ENCODE peak calls at places on chromosomes 2 and 18, in eight cellular contexts. U is heart left ventricle; G is prostate gland; Q is mesenchymal stem cell; M is endodermal cell; X is CD8-positive, alpha-beta T cell; F is CD8-positive, alpha-beta memory T cell; I is IMR-90. W is an unnamed sample.

GRCh38 chr2:17171446-17172049 is 346.7 kb downstream of the RAD51AP2 start:
- DNase-seq in U (no peak), G (no peak), Q (peak; percentile 51), M (peak; percentile 89), X (no peak), F (no peak), I (peak; percentile 23), W (no peak)

GRCh38 chr2:211793783-211794182 is 744.8 kb downstream of the ERBB4 start:
- DNase-seq in U (no peak), G (no peak), Q (no peak), M (no peak), X (no peak), F (no peak), I (no peak), W (no peak)

GRCh38 chr2:190359896-190360376 is 16.5 kb downstream of the INPP1 start:
- DNase-seq in U (peak; percentile 67), G (peak; percentile 61), Q (peak; percentile 74), M (peak; percentile 53), X (peak; percentile 41), F (peak; percentile 8), I (peak; percentile 76), W (peak; percentile 72)

GRCh38 chr2:240326246-240326645 is 109.2 kb upstream of the GPC1 start:
- DNase-seq in U (no peak), G (no peak), Q (peak; percentile 6), M (peak; percentile 48), X (no peak), F (no peak), I (peak; percentile 16), W (no peak)

GRCh38 chr18:59451073-59451472 is 92.0 kb upstream of the LMAN1 start:
- DNase-seq in U (no peak), G (no peak), Q (no peak), M (no peak), X (no peak), F (no peak), I (no peak), W (no peak)

GRCh38 chr2:120456867-120457266 is 110.9 kb downstream of the INHBB start:
- DNase-seq in U (no peak), G (no peak), Q (no peak), M (peak; percentile 68), X (no peak), F (no peak), I (no peak), W (no peak)

GRCh38 chr18:71036783-71037182 is 747.9 kb downstream of the SOCS6 start:
- DNase-seq in U (no peak), G (no peak), Q (no peak), M (no peak), X (no peak), F (no peak), I (peak; percentile 59), W (no peak)

GRCh38 chr2:105929506-105929905 is 184.8 kb downstream of the NCK2 start:
- DNase-seq in U (no peak), G (no peak), Q (no peak), M (peak; percentile 5), X (peak; percentile 53), F (peak; percentile 10), I (no peak), W (peak; percentile 44)

GRCh38 chr2:241219856-241220356 is 31.4 kb downstream of the ANO7 start:
- DNase-seq in U (no peak), G (no peak), Q (no peak), M (no peak), X (no peak), F (no peak), I (peak; percentile 14), W (no peak)

GRCh38 chr2:238169708-238170251 is 11.0 kb downstream of the ERFE start:
- DNase-seq in U (peak; percentile 54), G (no peak), Q (peak; percentile 99), M (no peak), X (no peak), F (no peak), I (peak; percentile 98), W (no peak)
- H3K4me3 ChIP-seq in U (no peak overlapping the region), G (no peak overlapping the region), Q (no peak overlapping the region), M (no peak overlapping the region), X (no peak overlapping the region), F (no peak overlapping the region), I (no peak overlapping the region), W (no peak overlapping the region)

DNA sequence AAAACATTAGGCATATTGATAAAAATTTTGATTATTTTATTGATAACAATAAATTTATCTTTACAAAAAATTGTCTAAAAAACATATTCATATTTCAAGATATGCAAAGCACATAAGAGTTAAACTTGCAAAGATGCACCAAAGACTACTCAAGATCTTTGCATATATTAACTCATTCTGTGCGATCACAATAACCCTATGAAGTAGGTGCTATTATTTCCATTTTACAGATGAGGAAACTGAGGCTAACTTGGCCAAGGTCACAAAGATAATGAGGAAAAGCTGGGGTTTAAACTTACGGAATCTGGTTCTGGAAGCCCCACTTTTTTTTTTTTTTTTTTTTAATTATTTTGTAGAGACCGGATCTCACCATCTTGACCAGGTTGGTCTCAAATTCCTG is 94.4 kb upstream of the SERTAD2 start:
- DNase-seq in U (no peak), G (no peak), Q (no peak), M (no peak), X (no peak), F (no peak), I (no peak), W (no peak)
- H3K4me1 ChIP-seq in U (peaks cover 17% of the 10 kb centered on the region), G (peaks cover 6% of the 10 kb centered on the region), Q (peaks cover 4% of the 10 kb centered on the region), M (peaks cover 3% of the 10 kb centered on the region), X (peaks cover 19% of the 10 kb centered on the region), F (peaks cover 17% of the 10 kb centered on the region), I (peaks cover 2% of the 10 kb centered on the region), W (peaks cover 24% of the 10 kb centered on the region)

DNA sequence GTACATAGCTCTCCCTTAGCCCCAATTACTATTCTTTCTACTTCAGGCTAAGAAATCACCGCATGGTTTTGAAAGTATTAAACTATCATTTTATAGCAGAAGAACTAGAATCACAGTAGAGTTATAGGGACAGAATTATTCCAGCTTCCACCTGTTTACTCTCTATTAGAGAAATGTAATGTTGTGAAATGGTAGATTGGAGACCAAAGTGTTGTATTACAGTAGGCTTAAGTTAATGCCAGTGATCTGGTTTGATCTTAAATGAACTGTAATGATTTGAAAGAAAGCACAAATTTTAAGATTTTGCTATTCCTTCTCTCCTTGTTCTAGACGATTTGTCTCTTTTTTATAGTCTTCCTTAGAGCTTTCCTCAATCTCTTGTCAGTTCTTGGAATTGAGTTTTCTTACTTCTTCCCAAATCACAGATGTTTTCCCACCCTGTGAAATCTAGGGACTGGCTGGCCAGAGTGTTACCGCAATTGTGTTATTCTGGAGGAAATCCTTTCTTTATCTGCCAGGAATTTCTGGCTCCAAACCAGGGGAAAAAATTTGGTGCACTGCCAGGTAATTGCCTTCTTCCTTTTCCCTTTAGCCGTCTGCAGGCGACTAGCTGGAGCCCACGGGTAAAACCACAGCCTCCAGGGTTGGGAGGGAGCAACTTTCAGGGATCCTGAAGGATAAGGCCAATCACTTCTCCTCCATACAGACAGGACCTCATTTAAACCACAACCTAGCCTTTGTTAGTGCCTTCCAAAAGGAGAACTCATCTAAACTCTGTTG is 51.7 kb downstream of the NOP58 start:
- DNase-seq in U (peak; percentile 76), G (peak; percentile 44), Q (peak; percentile 63), M (no peak), X (no peak), F (no peak), I (peak; percentile 81), W (no peak)
- H3K4me3 ChIP-seq in U (no peak overlapping the region), G (no peak overlapping the region), Q (no peak overlapping the region), M (no peak overlapping the region), X (no peak overlapping the region), F (no peak overlapping the region), I (no peak overlapping the region), W (no peak overlapping the region)

GRCh38 chr2:11750422-11750821 is 4.0 kb downstream of the LPIN1 start:
- DNase-seq in U (no peak), G (no peak), Q (peak; percentile 24), M (no peak), X (peak; percentile 59), F (peak; percentile 41), I (no peak), W (peak; percentile 40)
- H3K4me1 ChIP-seq in U (peaks cover 76% of the 10 kb centered on the region), G (peaks cover 2% of the 10 kb centered on the region), Q (peaks cover 28% of the 10 kb centered on the region), M (peaks cover 16% of the 10 kb centered on the region), X (peaks cover 69% of the 10 kb centered on the region), F (peaks cover 85% of the 10 kb centered on the region), I (peaks cover 21% of the 10 kb centered on the region), W (peaks cover 53% of the 10 kb centered on the region)

DNA sequence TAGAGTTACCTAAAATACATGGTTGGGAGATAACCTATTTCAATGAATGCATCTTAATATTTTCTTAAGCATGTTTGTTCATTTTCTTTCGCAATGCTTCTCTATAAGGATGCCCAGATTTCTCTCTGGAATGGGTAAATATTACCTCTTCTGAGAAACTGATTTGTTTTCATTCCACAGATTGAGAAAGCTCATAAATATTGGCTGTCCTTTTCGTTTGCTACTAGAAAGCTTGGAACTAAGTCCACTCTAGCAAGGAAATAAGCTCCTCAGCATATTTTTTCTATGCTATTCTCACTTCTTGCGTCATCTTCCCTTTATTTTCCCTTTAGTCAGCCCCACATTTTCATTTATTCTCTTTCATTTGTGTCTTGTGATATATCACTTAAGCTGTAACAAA is 76.3 kb downstream of the ANTXR1 start:
- DNase-seq in U (no peak), G (no peak), Q (peak; percentile 24), M (no peak), X (no peak), F (no peak), I (peak; percentile 57), W (no peak)
- H3K4me3 ChIP-seq in U (no peak overlapping the region), G (no peak overlapping the region), Q (no peak overlapping the region), M (no peak overlapping the region), X (no peak overlapping the region), F (no peak overlapping the region), I (no peak overlapping the region), W (no peak overlapping the region)

GRCh38 chr2:178734518-178734917 is 72.7 kb downstream of the TTN start:
- DNase-seq in U (no peak), G (no peak), Q (no peak), M (no peak), X (no peak), F (no peak), I (no peak), W (no peak)

GRCh38 chr2:178732913-178733312 is 74.3 kb downstream of the TTN start:
- DNase-seq in U (no peak), G (no peak), Q (no peak), M (no peak), X (no peak), F (no peak), I (no peak), W (no peak)

GRCh38 chr2:178730049-178730448 is 77.2 kb downstream of the TTN start:
- DNase-seq in U (no peak), G (no peak), Q (no peak), M (no peak), X (no peak), F (no peak), I (no peak), W (no peak)

GRCh38 chr2:178731300-178731699 is 75.9 kb downstream of the TTN start:
- DNase-seq in U (peak; percentile 52), G (no peak), Q (no peak), M (no peak), X (no peak), F (no peak), I (no peak), W (no peak)

DNA sequence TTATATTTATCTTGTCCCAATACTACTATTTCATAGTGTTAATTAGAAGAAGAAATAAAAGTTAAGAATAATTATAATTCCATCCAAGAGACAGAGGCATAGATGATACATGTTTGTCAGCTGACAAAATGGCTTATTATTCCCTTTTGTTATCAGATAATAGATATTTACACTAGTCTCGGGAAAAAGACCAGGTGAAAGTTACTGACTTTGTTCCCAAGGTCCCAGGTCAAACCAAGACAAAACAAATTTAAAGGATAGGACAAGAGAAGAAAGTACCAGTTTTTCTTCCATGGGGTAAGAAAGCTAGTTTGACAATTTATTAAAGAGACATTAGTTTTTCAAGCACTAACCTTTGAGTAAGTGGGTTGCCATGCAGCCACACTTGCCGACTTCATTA is 73.2 kb downstream of the TTN start:
- DNase-seq in U (no peak), G (no peak), Q (no peak), M (no peak), X (no peak), F (no peak), I (no peak), W (no peak)
- H3K4me1 ChIP-seq in U (peaks cover 68% of the 10 kb centered on the region), G (peaks cover 6% of the 10 kb centered on the region), Q (no peaks in the 10 kb centered on the region), M (no peaks in the 10 kb centered on the region), X (no peaks in the 10 kb centered on the region), F (no peaks in the 10 kb centered on the region), I (no peaks in the 10 kb centered on the region), W (no peaks in the 10 kb centered on the region)